ENCODE peak calls at places on chromosomes 16 and 17, in nine cellular contexts. N is fibroblast of pulmonary artery, A is cardiac muscle cell, V is breast epithelium, S is A549, F is fibroblast of lung, P is endodermal cell, B is PC-3, D is PC-9. Z is an unnamed sample.

GRCh38 chr16:84434800-84435199 is 66.5 kb downstream of the ATP2C2 start:
- DNase-seq in B (no peak), N (no peak), P (no peak), V (no peak), A (no peak), F (no peak), D (no peak), S (no peak), Z (no peak)

GRCh38 chr17:39835038-39835786 is 28.9 kb downstream of the IKZF3 start:
- DNase-seq in S (no peak), P (peak; percentile 80), N (no peak), F (no peak), D (no peak), A (no peak), V (no peak), B (no peak), Z (no peak)

GRCh38 chr16:81861915-81862314 is 82.8 kb downstream of the PLCG2 start:
- DNase-seq in S (no peak), V (peak; percentile 42), P (no peak), N (no peak), D (no peak), F (no peak), A (no peak), B (no peak), Z (no peak)

GRCh38 chr17:40340880-40341807 is 23.4 kb downstream of the GJD3 start:
- DNase-seq in F (peak; percentile 62), B (peak; percentile 74), S (peak; percentile 92), D (peak; percentile 73), A (peak; percentile 79), P (peak; percentile 98), V (peak; percentile 91), N (peak; percentile 79), Z (peak; percentile 70)

GRCh38 chr17:38613981-38614779 is 8.4 kb upstream of the SRCIN1 start:
- DNase-seq in V (no peak), F (no peak), B (no peak), N (no peak), S (no peak), P (no peak), D (no peak), A (no peak), Z (no peak)

GRCh38 chr16:30473231-30474061 is 904 bp downstream of the ITGAL start:
- DNase-seq in A (no peak), F (no peak), V (no peak), P (no peak), D (no peak), B (no peak), N (no peak), S (no peak), Z (no peak)

GRCh38 chr17:29154516-29155234 is 25.5 kb downstream of the MYO18A start:
- DNase-seq in F (no peak), B (no peak), S (no peak), A (no peak), P (no peak), V (peak; percentile 58), D (peak; percentile 53), N (no peak), Z (no peak)

GRCh38 chr16:22683258-22683657 is 130.7 kb upstream of the HS3ST2 start:
- DNase-seq in V (no peak), S (no peak), B (no peak), A (no peak), P (no peak), F (no peak), D (no peak), N (no peak), Z (no peak)

GRCh38 chr17:77208217-77208808 is 67.5 kb downstream of the SEC14L1 start:
- DNase-seq in N (peak; percentile 56), A (peak; percentile 92), B (no peak), D (no peak), F (peak; percentile 61), P (peak; percentile 68), V (no peak), S (no peak), Z (peak; percentile 66)

GRCh38 chr16:12455287-12455798 is 348.3 kb downstream of the CPPED1 start:
- DNase-seq in A (peak; percentile 80), N (peak; percentile 64), S (peak; percentile 37), B (peak; percentile 66), F (peak; percentile 49), V (no peak), P (peak; percentile 93), D (peak; percentile 38), Z (peak; percentile 63)

GRCh38 chr16:68444058-68444657 is 4.2 kb downstream of the SMPD3 start:
- DNase-seq in V (no peak), D (no peak), N (peak; percentile 53), B (peak; percentile 52), S (no peak), A (peak; percentile 85), P (peak; percentile 94), F (peak; percentile 28), Z (no peak)

GRCh38 chr16:85649978-85650863 is 37.1 kb downstream of the GSE1 start:
- DNase-seq in P (no peak), D (no peak), A (no peak), S (no peak), F (no peak), V (no peak), N (no peak), B (no peak), Z (no peak)

DNA sequence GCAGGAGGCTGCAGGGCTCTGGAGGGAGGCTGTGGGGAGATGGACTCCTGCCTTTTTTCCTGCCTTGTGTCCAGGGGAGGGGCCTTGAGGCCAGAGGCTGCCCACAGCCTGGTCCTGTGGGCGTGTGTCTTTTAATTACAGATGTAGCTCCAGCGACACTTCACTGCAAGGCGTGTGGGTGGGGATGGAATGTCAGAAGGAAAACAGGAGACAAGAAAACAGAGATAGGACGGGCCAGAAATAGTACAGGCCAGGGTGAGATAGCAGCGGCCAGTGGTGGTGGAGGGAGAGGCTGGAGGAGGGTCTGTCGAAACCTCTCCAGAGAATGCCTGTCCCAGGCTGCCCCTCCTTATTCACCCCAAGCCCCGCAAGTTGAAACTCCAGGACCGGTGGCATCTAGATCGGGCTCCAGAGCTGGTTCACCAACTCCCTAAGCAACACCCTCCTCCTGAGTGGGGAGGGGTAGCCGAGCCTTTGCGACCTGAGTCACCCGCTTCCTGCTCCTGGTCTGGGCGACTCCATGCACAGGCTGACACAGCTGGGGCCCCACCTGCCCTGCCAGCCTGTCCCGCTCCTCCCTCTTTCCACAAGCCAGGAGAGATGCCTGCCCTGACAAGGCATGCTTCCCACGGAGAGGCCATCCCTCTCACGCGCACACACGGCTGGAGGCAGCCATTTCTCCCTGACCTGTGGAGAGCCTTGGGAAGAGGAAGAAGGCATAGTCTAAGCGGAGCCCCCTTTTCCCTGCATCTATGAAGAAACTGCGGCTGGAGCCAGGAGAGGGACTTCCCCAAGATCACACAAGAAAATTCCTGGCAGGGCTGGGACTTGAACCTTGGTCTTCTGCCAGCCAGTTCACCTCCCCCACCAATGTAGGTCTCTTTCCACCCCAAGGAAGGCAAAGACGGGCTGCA is 6.6 kb upstream of the JUP start:
- DNase-seq in F (peak; percentile 49), N (peak; percentile 87), P (peak; percentile 89), B (peak; percentile 86), A (peak; percentile 95), S (peak; percentile 68), V (peak; percentile 87), D (peak; percentile 94), Z (no peak)
- H3K4me3 ChIP-seq in F (no peak overlapping the region), N (no peak overlapping the region), P (peak overlapping the region; percentile 6), B (peak overlapping the region; percentile 38), A (peak overlapping the region; percentile 20), S (peak overlapping the region; percentile 20), V (peak overlapping the region; percentile 28), D (peak overlapping the region; percentile 36), Z (no peak overlapping the region)

GRCh38 chr17:78619334-78619733 is 42.1 kb upstream of the DNAH17 start:
- DNase-seq in D (no peak), F (no peak), N (no peak), A (no peak), V (no peak), S (no peak), B (no peak), P (no peak), Z (no peak)

GRCh38 chr17:78616946-78617345 is 39.8 kb upstream of the DNAH17 start:
- DNase-seq in N (no peak), B (no peak), V (no peak), D (no peak), F (no peak), S (no peak), A (no peak), P (no peak), Z (no peak)

GRCh38 chr17:78615631-78616030 is 38.4 kb upstream of the DNAH17 start:
- DNase-seq in F (no peak), P (no peak), A (no peak), D (no peak), B (no peak), S (no peak), V (no peak), N (no peak), Z (no peak)

GRCh38 chr17:78618264-78619066 is 41.3 kb upstream of the DNAH17 start:
- DNase-seq in P (no peak), N (no peak), D (no peak), F (no peak), V (no peak), A (no peak), S (no peak), B (no peak), Z (no peak)

GRCh38 chr17:78617371-78618061 is 40.3 kb upstream of the DNAH17 start:
- DNase-seq in A (no peak), F (no peak), S (no peak), V (no peak), P (no peak), D (no peak), B (no peak), N (no peak), Z (peak; percentile 57)
- TF ChIP-seq CTCF in A (no peak), F (no peak), S (no peak), V (no peak), P (no peak), D (no peak), B (no peak), N (no peak), Z (no peak)

GRCh38 chr17:58420841-58421240 is 3.5 kb upstream of the RNF43 start:
- DNase-seq in B (no peak), N (no peak), D (no peak), A (no peak), P (no peak), S (no peak), F (no peak), V (no peak), Z (no peak)
- H3K4me3 ChIP-seq in B (no peak overlapping the region), N (no peak overlapping the region), D (no peak overlapping the region), A (no peak overlapping the region), P (no peak overlapping the region), S (no peak overlapping the region), F (no peak overlapping the region), V (no peak overlapping the region), Z (no peak overlapping the region)

DNA sequence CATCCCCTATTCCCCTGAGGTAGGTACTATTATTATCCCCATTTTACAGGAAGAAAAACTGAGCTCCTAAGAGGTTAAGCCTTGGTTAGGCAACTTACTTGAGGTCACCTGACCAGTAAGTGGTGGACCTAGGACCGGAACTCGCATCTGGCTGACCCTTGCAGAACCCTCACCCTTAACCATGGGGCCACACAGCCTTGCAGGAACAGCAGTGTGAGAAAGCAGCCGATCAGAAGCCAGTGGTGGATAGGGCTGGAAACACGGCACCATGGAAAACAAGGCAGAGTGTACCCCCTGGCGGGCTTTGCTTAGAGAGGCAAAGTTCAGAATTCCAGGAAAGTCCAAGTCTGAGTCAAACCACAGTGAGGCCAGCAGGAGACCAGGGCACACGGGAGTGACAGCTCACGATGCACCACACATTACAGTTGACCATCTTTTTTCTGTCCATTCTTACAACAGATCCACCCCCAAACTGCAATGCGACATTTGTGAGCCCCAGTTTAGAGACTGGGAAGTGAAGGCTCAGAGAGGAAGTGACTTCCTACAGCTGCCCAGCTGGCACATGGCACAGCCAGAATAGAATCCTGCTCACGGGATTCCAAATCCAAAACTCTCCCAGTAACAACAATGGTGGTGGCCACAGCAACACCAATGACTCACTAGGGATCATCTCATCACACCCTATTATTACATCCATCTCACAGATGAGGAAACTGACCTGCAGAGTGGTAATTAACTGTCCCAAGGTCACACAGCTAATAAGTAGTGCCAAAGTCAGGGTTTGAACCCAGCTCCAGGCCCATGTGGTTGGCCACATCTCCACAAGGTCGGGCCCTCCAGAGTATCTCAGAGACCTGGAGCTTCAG is 20.3 kb downstream of the KIFC3 start:
- DNase-seq in A (no peak), N (peak; percentile 55), F (peak; percentile 27), P (no peak), S (no peak), B (no peak), D (no peak), V (no peak), Z (peak; percentile 66)
- TF ChIP-seq CTCF in A (no peak), N (no peak), F (no peak), P (no peak), S (no peak), B (no peak), D (no peak), V (no peak), Z (no peak)

Z was measured in AG10803.